ENCODE peak calls at places on chromosomes 7 and 10, in four cellular contexts. G is fibroblast of villous mesenchyme, F is tibial nerve, J is Peyer's patch. I is an unnamed sample.
A peak's percentile ranks its signal among the peaks of the same experiment; 100 is the strongest.

GRCh38 chr10:27744478-27745379 is 890 bp downstream of the MKX start:
- DNase-seq in F (no peak), G (peak; percentile 13), J (no peak), I (peak; percentile 15)

GRCh38 chr10:132290631-132291030 is 17.1 kb downstream of the STK32C start:
- DNase-seq in J (no peak), G (no peak), F (no peak), I (no peak)

GRCh38 chr10:60816624-60817023 is 38.3 kb downstream of the CDK1 start:
- DNase-seq in F (peak; percentile 79), J (peak; percentile 65), G (peak; percentile 96), I (no peak)

GRCh38 chr10:100038561-100039071 is 28.9 kb upstream of the DNMBP start:
- DNase-seq in G (no peak), J (peak; percentile 72), F (no peak), I (no peak)

GRCh38 chr7:1811850-1812692 is 142.0 kb downstream of the ELFN1 start:
- DNase-seq in F (no peak), G (no peak), J (no peak), I (no peak)

GRCh38 chr7:111266613-111267012 is 175.7 kb downstream of the LRRN3 start:
- DNase-seq in J (no peak), G (peak; percentile 73), F (no peak), I (no peak)

GRCh38 chr7:131506597-131506996 is 49.8 kb downstream of the PODXL start:
- DNase-seq in J (no peak), G (no peak), F (no peak), I (no peak)

GRCh38 chr10:35300063-35300699 is 36.1 kb upstream of the CCNY start:
- DNase-seq in F (peak; percentile 37), J (peak; percentile 58), G (peak; percentile 57), I (peak; percentile 23)

GRCh38 chr10:68957284-68957615 is 1.3 kb downstream of the DDX21 start:
- DNase-seq in F (no peak), J (no peak), G (no peak), I (no peak)

GRCh38 chr10:99656199-99657064 is 2.9 kb upstream of the ENTPD7 start:
- DNase-seq in F (no peak), J (no peak), G (peak; percentile 4), I (no peak)

GRCh38 chr7:45609180-45609579 is 35.0 kb downstream of the ADCY1 start:
- DNase-seq in J (no peak), F (no peak), G (no peak), I (no peak)

GRCh38 chr10:91251430-91252056 is 31.1 kb downstream of the PCGF5 start:
- DNase-seq in F (peak; percentile 71), J (peak; percentile 76), G (peak; percentile 65), I (peak; percentile 18)

GRCh38 chr10:117476716-117477115 is 65.8 kb upstream of the EMX2 start:
- DNase-seq in F (no peak), J (no peak), G (no peak), I (no peak)

GRCh38 chr7:91168766-91169518 is 95.3 kb upstream of the FZD1 start:
- DNase-seq in J (no peak), F (no peak), G (peak; percentile 39), I (no peak)

GRCh38 chr10:103849880-103850571 is 5.3 kb downstream of the SH3PXD2A start:
- DNase-seq in F (no peak), J (no peak), G (peak; percentile 72), I (no peak)

GRCh38 chr7:13628231-13629001 is 361.1 kb downstream of the ETV1 start:
- DNase-seq in J (no peak), F (no peak), G (peak; percentile 48), I (no peak)

GRCh38 chr7:129041142-129041928 is 13.6 kb downstream of the TNPO3 start:
- DNase-seq in J (no peak), G (no peak), F (no peak), I (no peak)

GRCh38 chr10:77673086-77673485 is 35.5 kb upstream of the KCNMA1 start:
- DNase-seq in G (no peak), J (no peak), F (no peak), I (no peak)

GRCh38 chr7:42628021-42628420 is 283.8 kb downstream of the C7orf25 start:
- DNase-seq in G (no peak), F (no peak), J (no peak), I (no peak)

GRCh38 chr7:20318933-20319332 is 11.8 kb upstream of the ITGB8 start:
- DNase-seq in J (no peak), G (no peak), F (no peak), I (no peak)

GRCh38 chr10:78441704-78442103 is 408.0 kb downstream of the RPS24 start:
- DNase-seq in G (peak; percentile 21), J (peak; percentile 19), F (no peak), I (no peak)

GRCh38 chr7:73519867-73520672 is 2.0 kb downstream of the BAZ1B start:
- DNase-seq in G (no peak), F (no peak), J (no peak), I (no peak)

GRCh38 chr10:14971867-14972448 is 12.8 kb downstream of the MEIG1 start:
- DNase-seq in J (peak; percentile 69), G (peak; percentile 34), F (peak; percentile 24), I (no peak)

GRCh38 chr7:107392811-107393210 is 77.0 kb upstream of the GPR22 start:
- DNase-seq in J (no peak), F (no peak), G (peak; percentile 40), I (no peak)

GRCh38 chr7:1562126-1562525 is 6.1 kb upstream of the TMEM184A start:
- DNase-seq in G (no peak), F (no peak), J (no peak), I (no peak)

GRCh38 chr7:38630720-38631673 is at the start of gene AMPH:
- DNase-seq in G (peak; percentile 9), J (no peak), F (no peak), I (peak; percentile 75)

GRCh38 chr10:7649673-7650330 is 17.0 kb downstream of the ITIH5 start:
- DNase-seq in J (no peak), F (no peak), G (no peak), I (no peak)

GRCh38 chr7:158646766-158647474 is 57.7 kb downstream of the NCAPG2 start:
- DNase-seq in F (no peak), G (no peak), J (no peak), I (no peak)

GRCh38 chr7:158362912-158363905 is 224.4 kb downstream of the PTPRN2 start:
- DNase-seq in J (peak; percentile 34), G (no peak), F (no peak), I (no peak)

GRCh38 chr10:6647811-6648526 is 67.9 kb upstream of the PRKCQ start:
- DNase-seq in F (peak; percentile 23), J (peak; percentile 71), G (peak; percentile 28), I (no peak)

GRCh38 chr10:129410688-129411087 is 56.4 kb upstream of the MGMT start:
- DNase-seq in F (no peak), G (no peak), J (no peak), I (no peak)

GRCh38 chr7:1555813-1556540 is at the start of gene TMEM184A:
- DNase-seq in G (no peak), J (peak; percentile 93), F (no peak), I (no peak)

GRCh38 chr10:34520510-34520909 is 294.6 kb downstream of the PARD3 start:
- DNase-seq in G (no peak), F (no peak), J (no peak), I (no peak)

GRCh38 chr7:56105508-56105907 is 768 bp downstream of the CHCHD2 start:
- DNase-seq in G (peak; percentile 87), F (no peak), J (peak; percentile 56), I (no peak)

GRCh38 chr10:133159950-133160812 is at the start of gene KNDC1:
- DNase-seq in J (peak; percentile 35), F (no peak), G (peak; percentile 22), I (no peak)

GRCh38 chr10:27646604-27647191 is 98.9 kb downstream of the MKX start:
- DNase-seq in G (no peak), F (no peak), J (no peak), I (no peak)

GRCh38 chr7:2964208-2964607 is 79.5 kb downstream of the CARD11 start:
- DNase-seq in G (no peak), F (no peak), J (no peak), I (no peak)
- H3K4me3 ChIP-seq in G (no peak overlapping the region), F (no peak overlapping the region), J (no peak overlapping the region), I (no peak overlapping the region)

GRCh38 chr10:92692697-92693533 is 3.2 kb downstream of the HHEX start:
- DNase-seq in G (no peak), F (no peak), J (no peak), I (no peak)
- H3K4me3 ChIP-seq in G (peak overlapping the region; percentile 8), F (no peak overlapping the region), J (peak overlapping the region; percentile 54), I (peak overlapping the region; percentile 77)

DNA sequence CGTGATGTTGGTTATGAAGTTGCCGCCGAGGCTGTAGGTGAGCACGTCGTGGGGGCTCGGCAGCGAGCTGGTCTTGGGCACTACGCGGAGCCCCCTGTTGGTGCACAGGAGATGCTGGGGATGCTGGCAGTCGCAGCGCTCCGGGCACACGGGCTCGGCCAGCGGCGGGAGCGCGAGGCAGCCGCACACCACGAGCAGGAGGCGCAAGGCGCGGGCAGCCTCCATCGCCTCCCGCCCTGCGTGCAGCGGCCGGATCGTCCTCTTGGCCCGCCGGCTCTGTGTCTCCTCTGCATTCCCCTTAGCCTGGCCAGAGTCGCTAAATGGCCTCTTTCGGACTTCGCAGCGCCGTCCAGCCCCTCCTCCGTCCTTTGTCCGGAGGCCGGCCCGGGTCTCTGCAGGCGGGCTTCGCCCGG is 302 bp downstream of the TRIL start:
- DNase-seq in G (no peak), F (no peak), J (no peak), I (no peak)
- H3K4me3 ChIP-seq in G (peak overlapping the region; percentile 49), F (peak overlapping the region; percentile 61), J (peak overlapping the region; percentile 74), I (peak overlapping the region; percentile 72)

DNA sequence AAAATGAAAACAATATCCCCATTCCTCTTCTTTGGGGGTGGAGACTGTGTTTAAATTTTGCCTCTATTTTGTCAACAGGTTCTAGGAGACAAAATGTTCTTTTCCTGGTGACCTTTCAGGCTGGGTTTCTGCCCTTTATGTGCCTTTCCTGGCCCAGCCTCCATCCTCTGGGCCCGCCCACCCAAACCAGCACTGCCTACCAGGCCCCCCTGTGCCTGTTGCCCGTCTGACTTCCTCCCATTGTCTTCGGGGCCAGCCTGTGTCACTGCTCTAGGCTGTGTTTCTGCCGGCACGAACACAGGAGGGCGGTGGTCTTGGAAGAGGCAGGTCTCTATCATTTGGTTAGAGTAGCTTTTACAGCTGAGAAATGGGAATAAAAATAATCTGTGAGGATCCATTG is 13.9 kb downstream of the TSPAN14 start:
- DNase-seq in J (peak; percentile 91), G (no peak), F (peak; percentile 70), I (peak; percentile 77)
- H3K4me3 ChIP-seq in J (peak overlapping the region; percentile 11), G (no peak overlapping the region), F (peak overlapping the region; percentile 6), I (peak overlapping the region; percentile 45)

DNA sequence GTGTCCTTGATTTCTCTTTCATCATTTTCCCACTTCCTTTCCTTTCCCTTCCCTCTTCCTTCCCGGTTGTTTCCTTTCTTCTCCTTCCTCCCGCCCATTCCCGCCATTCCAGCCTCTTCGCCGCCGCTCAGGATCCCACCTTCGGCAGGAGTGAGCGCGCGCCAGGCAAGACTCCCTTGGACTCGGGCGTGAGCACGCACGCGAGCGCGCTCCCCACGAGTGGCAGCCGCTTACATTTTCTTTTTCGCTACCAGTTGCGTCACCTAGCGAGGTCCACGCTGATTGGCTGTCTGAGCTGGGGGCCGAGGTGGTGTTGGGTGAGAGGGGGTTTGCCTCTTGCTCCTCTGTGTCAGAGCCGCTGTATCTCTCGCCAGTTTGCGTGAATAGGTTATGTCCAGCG is 11.8 kb downstream of the ZAN start:
- DNase-seq in F (peak; percentile 24), J (peak; percentile 57), G (peak; percentile 72), I (peak; percentile 50)
- H3K4me3 ChIP-seq in F (no peak overlapping the region), J (peak overlapping the region; percentile 42), G (peak overlapping the region; percentile 61), I (peak overlapping the region; percentile 51)

I was measured in left ventricle myocardium inferior.